ENCODE peak calls at places on chromosomes 13 and 19, in four cellular contexts. Z, J, O and F are unnamed samples.

GRCh38 chr13:52734075-52734623 is 5.5 kb downstream of the CNMD start:
- DNase-seq in Z (no peak), J (no peak), O (no peak), F (no peak)

GRCh38 chr19:42284641-42285341 is 15.7 kb downstream of the CIC start:
- DNase-seq in O (no peak), Z (no peak), J (no peak), F (no peak)

GRCh38 chr13:113646921-113647340 is 11.1 kb downstream of the ATP4B start:
- DNase-seq in O (no peak), Z (no peak), J (no peak), F (no peak)

GRCh38 chr13:113603116-113603710 is 18.7 kb downstream of the TFDP1 start:
- DNase-seq in O (no peak), J (no peak), Z (no peak), F (no peak)

GRCh38 chr13:50340566-50341287 is 325.5 kb downstream of the KCNRG start:
- DNase-seq in J (no peak), Z (no peak), O (no peak), F (no peak)

GRCh38 chr19:5281588-5281987 is 59.0 kb downstream of the PTPRS start:
- DNase-seq in Z (no peak), J (no peak), O (no peak), F (no peak)

GRCh38 chr13:25111557-25111956 is 15.6 kb downstream of the PABPC3 start:
- DNase-seq in O (no peak), Z (no peak), J (no peak), F (no peak)

GRCh38 chr19:40236026-40236355 is 9.5 kb upstream of the CCNP start:
- DNase-seq in Z (no peak), O (no peak), J (no peak), F (no peak)

GRCh38 chr19:30856786-30857185 is 484.6 kb downstream of the ZNF536 start:
- DNase-seq in Z (no peak), O (no peak), J (no peak), F (no peak)

GRCh38 chr13:49836516-49836915 is 44.0 kb upstream of the KPNA3 start:
- DNase-seq in J (no peak), O (no peak), Z (peak; percentile 10), F (no peak)

GRCh38 chr13:32225494-32225931 is 89.7 kb downstream of the ZAR1L start:
- DNase-seq in Z (no peak), O (no peak), J (no peak), F (no peak)

GRCh38 chr19:40717880-40718773 is 1.2 kb downstream of the ITPKC start:
- DNase-seq in Z (no peak), O (no peak), J (no peak), F (no peak)

GRCh38 chr13:52830946-52831345 is 17.5 kb downstream of the PCDH8 start:
- DNase-seq in Z (no peak), J (no peak), O (no peak), F (no peak)

GRCh38 chr13:64591981-64592380 is 2638.2 kb downstream of the PCDH9 start:
- DNase-seq in Z (no peak), J (no peak), O (no peak), F (no peak)

GRCh38 chr19:40804783-40805242 is 5.8 kb downstream of the EGLN2 start:
- DNase-seq in Z (no peak), O (no peak), J (no peak), F (no peak)

GRCh38 chr13:44668707-44669106 is 92.6 kb upstream of the TSC22D1 start:
- DNase-seq in J (no peak), Z (no peak), O (no peak), F (no peak)